ENCODE peak calls at places on chromosomes 16 and 17, in six cellular contexts. X, Y, V, L, Q and H are unnamed samples.

GRCh38 chr16:81885976-81886586 is 107.0 kb downstream of the PLCG2 start:
- DNase-seq in X (peak; percentile 24), Y (peak; percentile 40), V (peak; percentile 63), L (peak; percentile 85), Q (no peak), H (peak; percentile 24)

GRCh38 chr17:81230043-81230820 is 7.5 kb upstream of the CEP131 start:
- DNase-seq in X (no peak), Y (no peak), V (peak; percentile 64), L (peak; percentile 79), Q (no peak), H (no peak)

GRCh38 chr17:57808882-57809281 is 41.0 kb downstream of the MRPS23 start:
- DNase-seq in X (no peak), Y (no peak), V (no peak), L (no peak), Q (no peak), H (no peak)

GRCh38 chr16:28904363-28904762 is 20.7 kb downstream of the RABEP2 start:
- DNase-seq in X (no peak), Y (no peak), V (no peak), L (no peak), Q (no peak), H (no peak)

GRCh38 chr16:24975428-24975889 is 39.7 kb downstream of the ARHGAP17 start:
- DNase-seq in X (no peak), Y (no peak), V (peak; percentile 36), L (no peak), Q (no peak), H (no peak)

GRCh38 chr17:352421-353212 is at the start of gene RPH3AL:
- DNase-seq in X (peak; percentile 89), Y (peak; percentile 36), V (no peak), L (peak; percentile 94), Q (peak; percentile 64), H (no peak)

GRCh38 chr17:15648384-15648783 is 28.9 kb upstream of the FBXW10B start:
- DNase-seq in X (no peak), Y (no peak), V (no peak), L (no peak), Q (no peak), H (no peak)

GRCh38 chr17:78923660-78924453 is 1.3 kb downstream of the TIMP2 start:
- DNase-seq in X (peak; percentile 93), Y (peak; percentile 69), V (peak; percentile 64), L (peak; percentile 93), Q (peak; percentile 47), H (no peak)

GRCh38 chr17:81991684-81992513 is 14.5 kb downstream of the ASPSCR1 start:
- DNase-seq in X (peak; percentile 86), Y (no peak), V (no peak), L (no peak), Q (peak; percentile 75), H (peak; percentile 53)

GRCh38 chr17:49365667-49366066 is 3.6 kb upstream of the ZNF652 start:
- DNase-seq in X (no peak), Y (peak; percentile 65), V (peak; percentile 61), L (peak; percentile 66), Q (no peak), H (peak; percentile 54)

GRCh38 chr16:11403920-11404319 is 58.7 kb downstream of the RMI2 start:
- DNase-seq in X (no peak), Y (no peak), V (no peak), L (no peak), Q (no peak), H (no peak)

GRCh38 chr16:70756071-70756470 is 44.9 kb downstream of the VAC14 start:
- DNase-seq in X (no peak), Y (no peak), V (no peak), L (no peak), Q (no peak), H (no peak)

GRCh38 chr17:58541249-58541648 is 26.8 kb upstream of the MTMR4 start:
- DNase-seq in X (no peak), Y (peak; percentile 54), V (peak; percentile 50), L (no peak), Q (no peak), H (no peak)

GRCh38 chr17:82126479-82127314 is 28.7 kb upstream of the FASN start:
- DNase-seq in X (no peak), Y (no peak), V (no peak), L (no peak), Q (no peak), H (no peak)

GRCh38 chr16:4690946-4691665 is 2.3 kb upstream of the NUDT16L1 start:
- DNase-seq in X (no peak), Y (no peak), V (peak; percentile 19), L (no peak), Q (no peak), H (no peak)

GRCh38 chr17:57355090-57355859 is 99.0 kb downstream of the MSI2 start:
- DNase-seq in X (no peak), Y (no peak), V (no peak), L (no peak), Q (peak; percentile 49), H (no peak)

GRCh38 chr17:80265205-80266068 is 4.8 kb downstream of the RNF213 start:
- DNase-seq in X (no peak), Y (no peak), V (no peak), L (no peak), Q (no peak), H (no peak)

GRCh38 chr17:57553525-57553924 is 191.6 kb downstream of the CCDC182 start:
- DNase-seq in X (no peak), Y (no peak), V (no peak), L (no peak), Q (no peak), H (peak; percentile 88)

GRCh38 chr16:27838536-27839175 is 224.9 kb downstream of the GSG1L start:
- DNase-seq in X (no peak), Y (no peak), V (peak; percentile 30), L (no peak), Q (no peak), H (no peak)

GRCh38 chr17:41354538-41354937 is 3.9 kb upstream of the KRT33A start:
- DNase-seq in X (no peak), Y (no peak), V (peak; percentile 19), L (no peak), Q (no peak), H (no peak)

GRCh38 chr16:2529061-2529931 is 1.9 kb downstream of the CEMP1 start:
- DNase-seq in X (no peak), Y (no peak), V (no peak), L (no peak), Q (peak; percentile 11), H (no peak)

GRCh38 chr17:45940826-45941225 is 46.5 kb downstream of the MAPT start:
- DNase-seq in X (no peak), Y (no peak), V (no peak), L (no peak), Q (no peak), H (no peak)

GRCh38 chr16:22205577-22206012 is 483 bp upstream of the EEF2K start:
- DNase-seq in X (no peak), Y (no peak), V (no peak), L (no peak), Q (no peak), H (no peak)

GRCh38 chr17:67759355-67760171 is 41.8 kb downstream of the NOL11 start:
- DNase-seq in X (no peak), Y (no peak), V (no peak), L (no peak), Q (peak; percentile 27), H (no peak)

GRCh38 chr16:76932541-76933211 is 258.3 kb upstream of the MON1B start:
- DNase-seq in X (no peak), Y (no peak), V (no peak), L (no peak), Q (no peak), H (no peak)

GRCh38 chr16:59605706-59606105 is 871.6 kb upstream of the GOT2 start:
- DNase-seq in X (no peak), Y (no peak), V (no peak), L (no peak), Q (no peak), H (no peak)

DNA sequence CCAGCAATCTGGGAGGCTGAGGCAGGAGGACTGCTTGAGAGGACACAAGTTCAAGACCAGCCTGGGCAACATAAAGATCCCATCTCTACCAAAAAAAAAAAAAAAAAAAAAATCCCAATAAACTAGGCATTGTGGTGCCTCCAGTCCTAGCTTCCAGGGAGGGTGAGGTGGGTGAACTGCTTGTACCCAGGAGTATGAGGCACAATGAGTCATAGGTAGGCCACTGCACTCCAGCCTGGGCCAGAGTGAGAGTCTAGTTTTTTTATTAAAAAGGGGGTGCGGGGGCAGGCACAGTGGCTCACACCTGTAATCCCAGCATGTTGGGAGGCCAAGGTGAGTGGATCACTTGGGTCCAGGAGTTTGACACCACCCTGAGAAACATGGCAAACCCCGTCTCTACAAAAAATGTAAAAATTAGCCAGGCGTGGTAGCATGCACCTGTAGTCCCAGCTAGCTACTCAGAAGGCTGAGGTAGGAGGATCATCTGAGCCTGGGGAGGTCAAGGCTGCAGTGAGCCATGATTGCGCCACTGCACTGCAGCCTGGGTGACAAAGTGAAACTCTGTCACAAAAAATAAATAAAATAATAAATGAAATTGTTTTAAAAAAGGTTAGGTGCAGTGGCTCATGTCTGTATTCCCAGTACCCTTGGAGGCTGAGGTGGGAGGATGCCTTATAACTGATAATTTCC is 7.8 kb upstream of the CHST6 start:
- DNase-seq in X (no peak), Y (no peak), V (no peak), L (no peak), Q (no peak), H (no peak)
- TF ChIP-seq POLR2A in X (no peak), Y (no peak), V (no peak), L (no peak), Q (no peak), H (no peak)

DNA sequence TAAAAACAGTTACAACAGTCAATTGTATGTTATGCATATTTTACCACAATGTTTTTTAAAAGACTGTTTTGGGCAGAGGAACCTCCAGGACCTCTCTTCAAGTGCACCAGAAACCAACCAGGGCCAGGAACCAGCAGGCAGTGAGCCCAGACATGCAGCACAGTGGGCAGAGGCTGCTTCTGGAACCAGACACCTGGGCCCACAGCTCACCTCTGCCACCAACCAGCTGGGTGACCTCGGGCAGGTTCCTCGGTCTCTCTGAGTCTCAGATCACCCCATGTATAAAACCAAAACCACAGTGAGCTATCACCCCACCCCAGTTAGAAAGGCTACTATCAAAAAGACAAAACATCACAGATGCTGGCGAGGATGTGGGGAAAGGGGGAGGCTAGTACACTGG is 161.0 kb downstream of the C16orf95 start:
- DNase-seq in X (no peak), Y (no peak), V (no peak), L (no peak), Q (no peak), H (no peak)
- TF ChIP-seq POLR2A in X (no peak), Y (no peak), V (no peak), L (no peak), Q (no peak), H (no peak)

GRCh38 chr17:39573447-39574298 is 34.0 kb downstream of the NEUROD2 start:
- DNase-seq in X (peak; percentile 68), Y (peak; percentile 27), V (peak; percentile 35), L (peak; percentile 95), Q (peak; percentile 81), H (peak; percentile 13)
- TF ChIP-seq POLR2A in X (peak; percentile 14), Y (no peak), V (no peak), L (peak; percentile 44), Q (peak; percentile 43), H (no peak)

DNA sequence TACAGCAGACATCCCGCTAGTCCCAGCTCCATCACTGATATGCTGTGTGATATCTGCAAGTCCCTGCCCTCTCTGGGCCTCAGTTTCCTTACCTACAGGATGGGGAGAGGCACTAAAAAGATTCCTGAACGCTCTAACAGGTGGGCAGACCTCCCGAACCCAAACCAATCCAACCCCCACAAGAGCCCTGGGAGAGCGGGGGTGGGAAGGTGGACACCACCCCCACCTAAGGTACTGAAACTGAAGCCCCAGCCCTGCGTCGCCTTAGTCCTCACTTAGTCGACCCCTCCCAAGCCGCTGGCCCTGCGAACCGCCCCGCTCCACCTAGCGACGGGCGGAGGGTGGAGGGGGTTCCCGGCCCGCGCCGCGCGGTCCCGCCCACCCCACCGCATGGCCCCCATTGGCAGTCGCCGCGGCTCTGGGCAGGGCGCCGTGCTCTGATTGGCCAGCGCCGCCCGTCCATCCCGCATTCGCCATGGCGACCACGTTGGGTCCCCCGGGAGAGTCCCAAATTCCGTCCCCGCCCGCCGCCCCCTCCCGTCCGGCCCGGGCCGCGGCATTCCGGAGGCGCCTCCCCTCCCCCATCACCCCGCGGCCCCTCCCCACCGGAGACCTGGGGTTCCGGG is 578 bp downstream of the CCDC102A start:
- DNase-seq in X (peak; percentile 95), Y (peak; percentile 79), V (peak; percentile 94), L (peak; percentile 98), Q (peak; percentile 97), H (peak; percentile 87)
- TF ChIP-seq POLR2A in X (no peak), Y (no peak), V (no peak), L (peak; percentile 32), Q (peak; percentile 37), H (no peak)